ENCODE peak calls at places on chromosomes 7 and 10, in six cellular contexts. P, X, C, W, B and Q are unnamed samples.

GRCh38 chr7:55517191-55517633 is 55.1 kb downstream of the VOPP1 start:
- ATAC-seq in P (no peak), X (no peak), C (no peak), W (no peak), B (no peak), Q (no peak)

GRCh38 chr10:30353851-30354250 is 4.8 kb upstream of the MTPAP start:
- ATAC-seq in P (no peak), X (no peak), C (no peak), W (peak; percentile 93), B (no peak), Q (no peak)

GRCh38 chr7:36723951-36724664 is at the start of gene AOAH:
- ATAC-seq in P (no peak), X (peak; percentile 80), C (peak; percentile 80), W (no peak), B (no peak), Q (no peak)

GRCh38 chr7:87833130-87833529 is 43.0 kb downstream of the SLC25A40 start:
- ATAC-seq in P (no peak), X (no peak), C (no peak), W (no peak), B (no peak), Q (no peak)

GRCh38 chr7:132138817-132139216 is 437.5 kb downstream of the PLXNA4 start:
- ATAC-seq in P (peak; percentile 58), X (no peak), C (peak; percentile 45), W (no peak), B (no peak), Q (no peak)

GRCh38 chr10:48448796-48449195 is 142.3 kb downstream of the MAPK8 start:
- ATAC-seq in P (no peak), X (no peak), C (no peak), W (peak; percentile 70), B (no peak), Q (no peak)

GRCh38 chr10:55630491-55631056 is 730.5 kb downstream of the ZWINT start:
- ATAC-seq in P (peak; percentile 31), X (peak; percentile 41), C (peak; percentile 36), W (no peak), B (peak; percentile 34), Q (peak; percentile 14)

GRCh38 chr10:131743190-131744151 is 157.3 kb upstream of the PPP2R2D start:
- ATAC-seq in P (no peak), X (no peak), C (peak; percentile 37), W (no peak), B (no peak), Q (no peak)

GRCh38 chr10:99360935-99361334 is 31.8 kb downstream of the CNNM1 start:
- ATAC-seq in P (peak; percentile 79), X (no peak), C (no peak), W (no peak), B (no peak), Q (no peak)

GRCh38 chr10:1036341-1036791 is 10.7 kb upstream of the IDI2 start:
- ATAC-seq in P (peak; percentile 67), X (peak; percentile 43), C (no peak), W (no peak), B (no peak), Q (no peak)

GRCh38 chr7:121140790-121141189 is 152.3 kb downstream of the CPED1 start:
- ATAC-seq in P (no peak), X (no peak), C (no peak), W (no peak), B (no peak), Q (no peak)

GRCh38 chr7:94445696-94446194 is 51.0 kb downstream of the COL1A2 start:
- ATAC-seq in P (no peak), X (no peak), C (no peak), W (peak; percentile 68), B (no peak), Q (no peak)

GRCh38 chr7:123099712-123100111 is 100.1 kb downstream of the SLC13A1 start:
- ATAC-seq in P (no peak), X (no peak), C (no peak), W (no peak), B (no peak), Q (no peak)

GRCh38 chr10:34526758-34527730 is 288.1 kb downstream of the PARD3 start:
- ATAC-seq in P (peak; percentile 91), X (no peak), C (peak; percentile 74), W (peak; percentile 87), B (peak; percentile 21), Q (no peak)

DNA sequence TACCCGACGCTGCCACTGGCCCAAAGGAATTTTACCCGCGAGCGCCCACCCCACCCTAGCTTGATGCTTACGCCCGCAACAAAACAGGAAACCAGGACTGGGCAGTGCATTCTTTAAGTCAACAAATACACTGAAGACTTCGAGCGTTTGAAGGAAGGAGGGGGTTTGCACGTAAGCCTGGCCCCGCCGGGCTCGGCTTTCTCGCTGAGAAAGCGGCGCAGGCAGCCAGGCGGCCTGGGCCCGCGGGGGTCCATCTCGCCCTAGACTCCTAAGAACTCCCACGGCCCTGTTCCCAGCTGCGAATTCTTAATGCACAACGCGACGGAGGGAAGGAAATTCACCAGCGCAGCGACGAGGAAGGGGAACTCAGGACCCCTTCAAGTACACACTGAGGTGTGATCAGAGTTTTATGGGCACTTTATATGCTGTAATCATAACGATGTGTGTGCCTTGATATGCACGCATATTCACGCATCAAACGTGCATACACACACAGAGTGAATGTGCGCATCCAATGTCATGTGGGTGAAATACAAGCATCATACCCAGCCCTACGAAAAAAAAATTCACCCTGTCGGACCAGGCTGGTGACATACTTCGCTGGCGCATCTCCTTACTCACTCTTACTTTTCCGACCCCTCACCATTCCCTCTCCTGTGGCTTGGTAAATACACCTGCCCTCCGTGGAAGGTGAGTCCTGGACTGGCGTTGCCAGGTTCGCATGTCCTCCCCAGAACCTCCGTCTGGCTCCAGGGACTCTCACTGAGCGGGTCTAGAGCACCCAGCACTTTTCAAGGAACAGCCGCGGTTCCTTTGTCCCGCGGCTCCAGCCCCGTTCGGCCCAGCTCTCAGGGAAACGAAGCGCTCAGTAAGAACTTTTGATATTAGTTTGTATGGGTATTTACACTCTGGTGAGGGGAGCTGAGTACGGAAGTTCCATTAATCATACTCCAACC is 5.7 kb upstream of the HOXA13 start:
- ATAC-seq in P (no peak), X (no peak), C (no peak), W (no peak), B (no peak), Q (no peak)
- TF ChIP-seq POLR2A in P (no peak), X (no peak), C (no peak), W (no peak), B (no peak), Q (no peak)

GRCh38 chr7:106329408-106329807 is 44.6 kb upstream of the NAMPT start:
- ATAC-seq in P (no peak), X (no peak), C (no peak), W (peak; percentile 7), B (no peak), Q (no peak)

GRCh38 chr7:106327538-106328481 is 43.0 kb upstream of the NAMPT start:
- ATAC-seq in P (no peak), X (no peak), C (no peak), W (no peak), B (no peak), Q (no peak)

GRCh38 chr7:106332186-106332585 is 47.4 kb upstream of the NAMPT start:
- ATAC-seq in P (no peak), X (no peak), C (no peak), W (no peak), B (no peak), Q (no peak)

GRCh38 chr7:106329971-106330733 is 45.4 kb upstream of the NAMPT start:
- ATAC-seq in P (no peak), X (no peak), C (no peak), W (peak; percentile 89), B (peak; percentile 35), Q (no peak)

GRCh38 chr7:106326594-106327537 is 42.1 kb upstream of the NAMPT start:
- ATAC-seq in P (no peak), X (no peak), C (no peak), W (peak; percentile 64), B (no peak), Q (no peak)
- TF ChIP-seq POLR2A in P (no peak), X (no peak), C (no peak), W (no peak), B (no peak), Q (no peak)

DNA sequence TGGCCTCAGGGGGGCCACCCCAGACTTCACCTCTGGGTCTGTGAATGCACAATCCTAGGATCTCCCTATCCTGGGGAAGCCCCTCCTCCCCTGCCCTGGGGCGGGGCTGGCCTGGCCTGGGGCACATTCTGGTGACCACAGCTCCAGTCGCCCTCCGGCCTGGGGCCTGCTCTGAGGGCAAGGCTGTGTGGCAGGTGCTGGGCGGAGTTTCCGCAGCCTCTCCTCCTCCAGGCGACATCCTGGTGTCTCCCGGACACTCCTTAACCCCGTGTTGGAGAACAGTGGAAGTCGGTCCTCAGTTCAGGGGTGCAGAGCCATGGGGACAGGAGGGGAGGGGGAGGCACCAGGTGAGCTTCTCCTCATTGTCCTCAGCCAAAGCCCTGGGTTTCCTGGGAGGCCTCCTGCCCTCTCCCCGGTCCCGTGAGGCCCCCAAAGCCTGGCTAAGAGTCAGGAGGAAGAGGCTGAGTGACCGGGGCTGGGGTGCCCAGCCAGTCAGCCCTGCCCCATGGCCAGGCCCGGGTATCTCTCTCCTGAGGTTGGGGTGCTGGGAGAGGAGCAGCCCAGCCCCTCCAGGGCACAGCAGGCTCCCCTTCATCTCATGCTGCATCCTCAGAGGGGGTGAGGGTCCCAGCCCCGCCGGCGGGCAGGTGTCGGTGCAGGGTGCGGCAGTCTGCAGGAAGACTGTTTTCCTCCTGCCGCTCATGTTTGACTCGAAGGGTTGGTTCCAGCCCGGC is 22.6 kb downstream of the UNCX start:
- ATAC-seq in P (peak; percentile 25), X (no peak), C (no peak), W (peak; percentile 24), B (no peak), Q (peak; percentile 7)
- TF ChIP-seq POLR2A in P (no peak), X (no peak), C (no peak), W (no peak), B (no peak), Q (no peak)

GRCh38 chr10:133355266-133355665 is 2.6 kb downstream of the FUOM start:
- ATAC-seq in P (no peak), X (no peak), C (no peak), W (no peak), B (no peak), Q (no peak)

GRCh38 chr10:133353988-133354605 is 3.7 kb downstream of the FUOM start:
- ATAC-seq in P (no peak), X (no peak), C (no peak), W (no peak), B (no peak), Q (no peak)

GRCh38 chr10:133354672-133355240 is 3.1 kb downstream of the FUOM start:
- ATAC-seq in P (no peak), X (no peak), C (no peak), W (no peak), B (no peak), Q (no peak)

GRCh38 chr10:133351408-133352318 is 4.5 kb downstream of the PRAP1 start:
- ATAC-seq in P (peak; percentile 4), X (no peak), C (no peak), W (no peak), B (no peak), Q (no peak)

DNA sequence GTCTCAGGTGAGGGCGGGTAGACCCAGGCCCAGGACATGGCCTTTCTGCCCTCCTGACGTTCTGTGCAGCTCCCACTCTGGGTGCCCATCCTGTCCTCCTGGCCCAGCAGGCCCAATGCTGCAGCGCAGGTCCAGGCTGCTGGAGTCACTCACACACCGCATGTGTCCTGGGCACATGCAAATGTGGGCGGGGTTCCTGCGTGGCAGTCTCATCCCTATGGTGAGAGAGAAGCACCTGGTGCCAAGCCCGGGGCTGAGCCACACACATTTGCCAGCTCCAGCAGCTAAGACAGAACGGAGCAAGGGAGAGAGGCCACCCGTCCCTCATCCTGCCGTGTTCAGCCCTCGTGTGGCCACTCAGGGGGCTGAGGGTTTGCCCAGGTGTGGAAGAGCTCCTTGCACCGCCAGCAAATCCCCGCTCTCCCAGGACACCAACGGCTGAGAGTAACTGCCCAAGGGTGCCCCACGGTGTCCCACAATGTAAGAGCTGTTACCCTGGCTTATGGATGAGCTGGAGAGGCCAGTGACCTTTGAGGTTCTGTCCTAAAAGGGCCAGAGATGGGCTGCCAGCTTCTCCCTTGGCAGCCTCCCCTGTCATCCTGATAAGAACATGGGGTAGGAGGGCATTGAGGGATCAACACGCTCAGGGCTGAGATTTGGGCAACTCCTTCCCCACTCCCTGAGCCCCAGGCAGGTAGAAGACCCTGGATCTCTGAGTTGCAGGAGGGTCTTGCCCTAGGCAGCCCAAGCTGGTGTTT is 4.4 kb downstream of the FUOM start:
- ATAC-seq in P (no peak), X (no peak), C (no peak), W (no peak), B (no peak), Q (no peak)
- TF ChIP-seq POLR2A in P (no peak), X (no peak), C (no peak), W (no peak), B (no peak), Q (no peak)